ENCODE peak calls at places on chromosomes 16 and 17, in five cellular contexts. One of them, this sample, is unnamed.

GRCh38 chr17:54903375-54903774 is 2.7 kb downstream of the TOM1L1 start:
- DNase-seq in astrocyte: peak; percentile 14
- DNase-seq in DND-41: no peak
- DNase-seq in PC-9: no peak
- DNase-seq in H9: no peak
- DNase-seq in this sample: no peak

GRCh38 chr17:35449371-35449931 is 885 bp upstream of the SLFN13 start:
- DNase-seq in PC-9: no peak
- DNase-seq in astrocyte: peak; percentile 27
- DNase-seq in H9: peak; percentile 42
- DNase-seq in DND-41: no peak
- DNase-seq in this sample: no peak

GRCh38 chr17:82973456-82974135 is 105.8 kb upstream of the METRNL start:
- DNase-seq in astrocyte: no peak
- DNase-seq in H9: peak; percentile 22
- DNase-seq in PC-9: no peak
- DNase-seq in DND-41: no peak
- DNase-seq in this sample: no peak

GRCh38 chr17:11628831-11629230 is 30.6 kb downstream of the DNAH9 start:
- DNase-seq in H9: no peak
- DNase-seq in PC-9: no peak
- DNase-seq in DND-41: no peak
- DNase-seq in astrocyte: no peak
- DNase-seq in this sample: no peak

GRCh38 chr17:17062356-17062755 is 20.1 kb downstream of the MPRIP start:
- DNase-seq in PC-9: no peak
- DNase-seq in astrocyte: no peak
- DNase-seq in DND-41: no peak
- DNase-seq in H9: peak; percentile 23
- DNase-seq in this sample: no peak

GRCh38 chr17:76641501-76641900 is 2.1 kb downstream of the ST6GALNAC1 start:
- DNase-seq in astrocyte: no peak
- DNase-seq in H9: no peak
- DNase-seq in PC-9: peak; percentile 93
- DNase-seq in DND-41: no peak
- DNase-seq in this sample: peak; percentile 17

GRCh38 chr17:83155128-83156081 is 76.0 kb downstream of the METRNL start:
- DNase-seq in PC-9: peak; percentile 80
- DNase-seq in H9: peak; percentile 31
- DNase-seq in DND-41: no peak
- DNase-seq in astrocyte: peak; percentile 14
- DNase-seq in this sample: no peak

GRCh38 chr16:89658221-89658879 is 714 bp downstream of the SPATA33 start:
- DNase-seq in H9: no peak
- DNase-seq in PC-9: no peak
- DNase-seq in DND-41: no peak
- DNase-seq in astrocyte: no peak
- DNase-seq in this sample: no peak

GRCh38 chr17:19744922-19745757 is 3.0 kb downstream of the ALDH3A1 start:
- DNase-seq in DND-41: no peak
- DNase-seq in astrocyte: peak; percentile 23
- DNase-seq in H9: peak; percentile 98
- DNase-seq in PC-9: no peak
- DNase-seq in this sample: peak; percentile 57

GRCh38 chr17:82840431-82840831 is 609 bp upstream of the ZNF750 start:
- DNase-seq in astrocyte: no peak
- DNase-seq in H9: no peak
- DNase-seq in PC-9: no peak
- DNase-seq in DND-41: no peak
- DNase-seq in this sample: peak; percentile 73

GRCh38 chr17:20091161-20092029 is 82.2 kb downstream of the SPECC1 start:
- DNase-seq in DND-41: no peak
- DNase-seq in H9: no peak
- DNase-seq in PC-9: no peak
- DNase-seq in astrocyte: peak; percentile 70
- DNase-seq in this sample: no peak

GRCh38 chr17:55157165-55157564 is 107.6 kb upstream of the HLF start:
- DNase-seq in astrocyte: peak; percentile 80
- DNase-seq in H9: no peak
- DNase-seq in DND-41: no peak
- DNase-seq in PC-9: no peak
- DNase-seq in this sample: peak; percentile 6

GRCh38 chr17:10050597-10051101 is 145.6 kb upstream of the RCVRN start:
- DNase-seq in PC-9: no peak
- DNase-seq in DND-41: peak; percentile 28
- DNase-seq in astrocyte: no peak
- DNase-seq in H9: no peak
- DNase-seq in this sample: no peak

GRCh38 chr16:83458612-83459011 is 349.2 kb upstream of the HSBP1 start:
- DNase-seq in H9: no peak
- DNase-seq in DND-41: no peak
- DNase-seq in astrocyte: peak; percentile 64
- DNase-seq in PC-9: no peak
- DNase-seq in this sample: peak; percentile 60

GRCh38 chr17:38898812-38899348 is 26.5 kb upstream of the LASP1NB start:
- DNase-seq in astrocyte: no peak
- DNase-seq in H9: no peak
- DNase-seq in DND-41: peak; percentile 88
- DNase-seq in PC-9: no peak
- DNase-seq in this sample: no peak

GRCh38 chr17:14903810-14904209 is 361.3 kb downstream of the PMP22 start:
- DNase-seq in PC-9: no peak
- DNase-seq in DND-41: no peak
- DNase-seq in astrocyte: no peak
- DNase-seq in H9: no peak
- DNase-seq in this sample: no peak

GRCh38 chr16:87123356-87124001 is 193.7 kb downstream of the C16orf95 start:
- DNase-seq in astrocyte: peak; percentile 76
- DNase-seq in H9: no peak
- DNase-seq in PC-9: no peak
- DNase-seq in DND-41: no peak
- DNase-seq in this sample: no peak

GRCh38 chr17:72535779-72536178 is 415.0 kb downstream of the SOX9 start:
- DNase-seq in astrocyte: no peak
- DNase-seq in DND-41: no peak
- DNase-seq in H9: no peak
- DNase-seq in PC-9: no peak
- DNase-seq in this sample: no peak

GRCh38 chr16:85634747-85635544 is 21.8 kb downstream of the GSE1 start:
- DNase-seq in astrocyte: no peak
- DNase-seq in DND-41: no peak
- DNase-seq in PC-9: no peak
- DNase-seq in H9: peak; percentile 52
- DNase-seq in this sample: no peak

GRCh38 chr17:82023447-82024241 is 539 bp downstream of the LRRC45 start:
- DNase-seq in astrocyte: no peak
- DNase-seq in DND-41: peak; percentile 54
- DNase-seq in H9: no peak
- DNase-seq in PC-9: no peak
- DNase-seq in this sample: peak; percentile 29

GRCh38 chr16:3080024-3080423 is 14.6 kb downstream of the IL32 start:
- DNase-seq in astrocyte: no peak
- DNase-seq in H9: no peak
- DNase-seq in PC-9: no peak
- DNase-seq in DND-41: no peak
- DNase-seq in this sample: no peak

GRCh38 chr16:49382916-49383315 is 9.3 kb downstream of the C16orf78 start:
- DNase-seq in DND-41: no peak
- DNase-seq in PC-9: no peak
- DNase-seq in astrocyte: no peak
- DNase-seq in H9: peak; percentile 67
- DNase-seq in this sample: no peak

GRCh38 chr17:43210576-43210975 is 1.1 kb upstream of the TMEM106A start:
- DNase-seq in astrocyte: no peak
- DNase-seq in PC-9: no peak
- DNase-seq in H9: no peak
- DNase-seq in DND-41: no peak
- DNase-seq in this sample: no peak

GRCh38 chr17:82598256-82599011 is 49.8 kb downstream of the WDR45B start:
- DNase-seq in DND-41: no peak
- DNase-seq in H9: no peak
- DNase-seq in astrocyte: peak; percentile 75
- DNase-seq in PC-9: no peak
- DNase-seq in this sample: no peak

GRCh38 chr16:77585379-77585778 is 136.9 kb upstream of the NUDT7 start:
- DNase-seq in astrocyte: peak; percentile 92
- DNase-seq in PC-9: no peak
- DNase-seq in DND-41: no peak
- DNase-seq in H9: no peak
- DNase-seq in this sample: peak; percentile 3

GRCh38 chr16:77531741-77532140 is 96.9 kb upstream of the ADAMTS18 start:
- DNase-seq in H9: no peak
- DNase-seq in PC-9: no peak
- DNase-seq in astrocyte: peak; percentile 71
- DNase-seq in DND-41: no peak
- DNase-seq in this sample: peak; percentile 37

GRCh38 chr17:80529104-80529903 is 15.3 kb upstream of the RPTOR start:
- DNase-seq in DND-41: no peak
- DNase-seq in astrocyte: no peak
- DNase-seq in PC-9: no peak
- DNase-seq in H9: no peak
- DNase-seq in this sample: no peak

GRCh38 chr17:72445055-72445991 is 324.5 kb downstream of the SOX9 start:
- DNase-seq in PC-9: no peak
- DNase-seq in DND-41: no peak
- DNase-seq in astrocyte: no peak
- DNase-seq in H9: no peak
- DNase-seq in this sample: no peak

GRCh38 chr17:61408151-61409041 is 8.8 kb downstream of the TBX2 start:
- DNase-seq in PC-9: no peak
- DNase-seq in astrocyte: no peak
- DNase-seq in DND-41: no peak
- DNase-seq in H9: peak; percentile 48
- DNase-seq in this sample: no peak

DNA sequence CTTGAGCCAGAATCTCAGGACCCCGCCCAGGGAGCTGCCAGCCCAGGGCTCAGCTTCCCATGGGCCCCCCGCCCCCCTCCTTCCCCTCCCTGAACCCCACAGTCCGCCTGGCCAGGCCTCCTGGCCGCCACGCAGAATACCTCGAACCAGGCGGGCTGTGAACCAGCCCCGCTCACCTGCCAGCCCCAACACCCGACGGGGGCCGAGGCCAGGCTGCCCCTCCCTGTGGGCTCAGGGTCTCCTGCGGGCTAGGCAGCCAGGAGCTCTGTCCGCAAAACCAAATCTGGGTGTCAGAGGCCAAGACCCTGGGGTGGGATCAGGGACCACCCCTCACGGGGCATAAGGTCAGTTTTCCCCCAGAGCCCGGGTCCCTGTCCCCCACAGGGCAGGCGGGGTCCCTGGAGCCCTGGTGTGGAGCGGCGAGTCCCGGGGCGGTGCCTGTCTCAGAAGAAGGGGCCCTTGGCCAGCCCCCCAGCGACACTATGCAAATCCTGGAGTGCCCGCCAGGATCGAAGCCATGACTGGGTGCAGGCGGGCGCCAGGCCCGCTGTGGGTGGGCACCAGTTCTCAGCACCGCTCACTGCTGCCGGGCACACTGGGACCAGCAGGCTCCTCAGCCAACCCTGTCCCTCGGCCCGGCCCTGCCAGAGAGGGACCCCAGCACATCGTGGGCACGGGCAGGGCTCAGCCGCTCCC is 6.4 kb upstream of the PRR35 start:
- DNase-seq in DND-41: no peak
- DNase-seq in PC-9: no peak
- DNase-seq in H9: no peak
- DNase-seq in astrocyte: no peak
- DNase-seq in this sample: no peak
- H3K4me2 ChIP-seq in DND-41: no peak overlapping the region
- H3K4me2 ChIP-seq in PC-9: no peak overlapping the region
- H3K4me2 ChIP-seq in H9: no peak overlapping the region
- H3K4me2 ChIP-seq in astrocyte: no peak overlapping the region
- H3K4me2 ChIP-seq in this sample: no peak overlapping the region

GRCh38 chr17:59752922-59753321 is 45.5 kb downstream of the VMP1 start:
- DNase-seq in H9: no peak
- DNase-seq in DND-41: no peak
- DNase-seq in astrocyte: no peak
- DNase-seq in PC-9: no peak
- DNase-seq in this sample: no peak
- H3K4me2 ChIP-seq in H9: no peak overlapping the region
- H3K4me2 ChIP-seq in DND-41: no peak overlapping the region
- H3K4me2 ChIP-seq in astrocyte: peak overlapping the region; percentile 70
- H3K4me2 ChIP-seq in PC-9: peak overlapping the region; percentile 88
- H3K4me2 ChIP-seq in this sample: no peak overlapping the region

DNA sequence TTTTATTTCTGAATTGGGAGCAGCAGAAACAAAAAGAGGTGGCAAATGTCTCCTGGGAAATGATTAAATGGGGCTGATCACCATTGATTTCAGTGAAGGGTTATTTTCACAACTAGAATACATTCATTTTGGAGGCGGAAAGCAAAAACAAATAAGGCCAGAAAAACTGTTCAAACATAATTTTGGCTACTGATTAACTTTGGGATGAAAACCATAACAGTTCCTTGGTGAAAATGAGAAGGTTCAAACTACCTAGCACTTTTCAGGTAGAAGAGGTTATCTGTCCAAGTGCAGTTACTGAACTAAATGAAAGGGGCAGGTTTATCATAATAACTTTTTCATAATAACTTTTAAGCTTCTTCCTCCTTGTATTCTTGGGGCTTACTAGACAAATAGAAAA is 718.5 kb downstream of the CDH11 start:
- DNase-seq in DND-41: no peak
- DNase-seq in H9: no peak
- DNase-seq in astrocyte: no peak
- DNase-seq in PC-9: no peak
- DNase-seq in this sample: no peak
- H3K4me2 ChIP-seq in DND-41: no peak overlapping the region
- H3K4me2 ChIP-seq in H9: no peak overlapping the region
- H3K4me2 ChIP-seq in astrocyte: no peak overlapping the region
- H3K4me2 ChIP-seq in PC-9: no peak overlapping the region
- H3K4me2 ChIP-seq in this sample: no peak overlapping the region

DNA sequence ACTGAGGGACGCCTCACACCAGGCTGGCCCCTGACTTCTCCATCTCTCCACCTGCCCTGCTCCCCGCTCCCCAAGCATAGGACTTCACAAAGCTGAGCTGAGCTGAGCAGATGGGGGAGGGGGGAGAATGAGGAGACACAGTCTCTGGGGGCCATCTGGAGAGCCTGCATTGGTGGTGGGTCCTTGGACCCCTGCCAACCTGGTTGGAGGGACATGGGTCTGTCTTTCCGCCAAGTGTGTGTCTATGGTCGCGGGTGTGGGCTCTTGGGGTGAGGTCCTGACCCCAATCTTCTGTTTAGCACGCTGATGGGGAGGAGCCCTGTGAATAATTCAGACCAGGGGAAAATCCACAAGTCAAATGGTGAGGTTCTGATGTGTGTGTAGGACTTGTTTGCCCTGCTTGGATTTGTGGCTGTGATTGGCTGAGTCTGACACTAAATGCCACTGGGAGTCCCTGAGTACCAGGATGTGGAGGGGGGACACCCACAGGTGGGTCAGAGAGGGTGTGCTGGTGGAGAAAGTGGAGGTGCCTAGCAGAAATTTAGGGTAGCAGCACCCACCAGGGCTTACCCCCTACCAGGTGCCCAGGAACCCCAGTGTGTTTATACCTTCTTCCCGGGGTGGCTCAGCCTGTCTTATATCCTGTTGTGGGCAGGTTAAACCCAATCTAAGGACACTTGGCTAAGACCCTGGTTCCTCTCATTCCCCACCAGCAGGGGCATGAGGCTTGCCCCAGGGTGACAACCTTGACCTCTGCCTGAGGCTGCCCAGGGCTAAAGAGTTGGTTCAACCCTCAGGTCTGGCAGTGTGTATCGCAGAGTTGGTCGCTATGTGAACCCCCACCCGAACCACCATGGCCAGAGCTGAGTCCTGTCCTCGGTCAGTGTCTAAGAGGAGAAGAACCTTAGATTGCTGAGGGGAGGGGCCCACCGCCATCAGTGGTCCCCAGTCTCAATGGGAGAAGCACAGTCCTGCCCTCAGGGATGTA is 2.1 kb downstream of the FMNL1 start:
- DNase-seq in PC-9: no peak
- DNase-seq in DND-41: peak; percentile 61
- DNase-seq in H9: no peak
- DNase-seq in astrocyte: no peak
- DNase-seq in this sample: no peak
- H3K4me2 ChIP-seq in PC-9: no peak overlapping the region
- H3K4me2 ChIP-seq in DND-41: peak overlapping the region; percentile 86
- H3K4me2 ChIP-seq in H9: no peak overlapping the region
- H3K4me2 ChIP-seq in astrocyte: no peak overlapping the region
- H3K4me2 ChIP-seq in this sample: no peak overlapping the region

This sample was measured in mammary epithelial cell.